ENCODE peak calls at places on chromosomes 11 and 22, in six cellular contexts. Y is transverse colon, A is lower leg skin, M is ovary, D is heart left ventricle, Z is sigmoid colon. I is an unnamed sample.
A peak's percentile ranks its signal among the peaks of the same experiment; 100 is the strongest.

GRCh38 chr11:393219-394033 is 583 bp upstream of the PKP3 start:
- DNase-seq in A (peak; percentile 77), Z (no peak), M (no peak), Y (peak; percentile 68), D (no peak), I (no peak)

GRCh38 chr11:8059571-8060011 is 21.4 kb upstream of the TUB start:
- DNase-seq in D (no peak), M (no peak), Y (no peak), A (no peak), Z (peak; percentile 67), I (peak; percentile 81)

GRCh38 chr11:99370557-99371200 is 349.9 kb downstream of the CNTN5 start:
- DNase-seq in D (peak; percentile 61), Y (no peak), A (no peak), Z (no peak), M (no peak), I (peak; percentile 55)

GRCh38 chr22:16954060-16954403 is 54.0 kb downstream of the GAB4 start:
- DNase-seq in Y (no peak), M (no peak), A (no peak), D (no peak), Z (no peak), I (no peak)

GRCh38 chr11:28223994-28224393 is 115.8 kb downstream of the METTL15 start:
- DNase-seq in Y (no peak), M (no peak), A (no peak), Z (no peak), D (no peak), I (no peak)

GRCh38 chr11:92083123-92083522 is 141.5 kb upstream of the FAT3 start:
- DNase-seq in M (no peak), Z (no peak), D (no peak), A (no peak), Y (no peak), I (no peak)

GRCh38 chr11:66258473-66258893 is 10.0 kb upstream of the RAB1B start:
- DNase-seq in Y (no peak), M (no peak), A (no peak), Z (no peak), D (no peak), I (no peak)

GRCh38 chr11:71441251-71441650 is 6.9 kb downstream of the DHCR7 start:
- DNase-seq in Z (no peak), Y (no peak), A (no peak), M (no peak), D (no peak), I (no peak)

GRCh38 chr11:126307706-126308105 is 3.8 kb downstream of the DCPS start:
- DNase-seq in A (no peak), Y (no peak), D (no peak), M (peak; percentile 48), Z (no peak), I (no peak)

GRCh38 chr11:91104237-91104636 is 881.4 kb upstream of the CHORDC1 start:
- DNase-seq in Z (no peak), D (no peak), Y (no peak), M (no peak), A (no peak), I (no peak)

GRCh38 chr11:11324090-11324489 is 29.0 kb downstream of the CSNK2A3 start:
- DNase-seq in A (no peak), M (no peak), Z (no peak), Y (no peak), D (no peak), I (no peak)

GRCh38 chr11:75087319-75088055 is 9.2 kb downstream of the OR2AT4 start:
- DNase-seq in Z (no peak), D (no peak), Y (no peak), M (no peak), A (no peak), I (no peak)

GRCh38 chr22:27820896-27821866 is 19.6 kb upstream of the MN1 start:
- DNase-seq in Y (no peak), Z (no peak), A (no peak), D (no peak), M (no peak), I (no peak)

GRCh38 chr11:132424433-132424832 is 1054.0 kb downstream of the NTM start:
- DNase-seq in Y (no peak), A (no peak), M (peak; percentile 17), D (no peak), Z (no peak), I (no peak)

GRCh38 chr11:13923716-13924650 is 38.5 kb upstream of the SPON1 start:
- DNase-seq in Z (no peak), Y (no peak), D (no peak), M (no peak), A (no peak), I (peak; percentile 17)

GRCh38 chr11:45334410-45334809 is 48.3 kb upstream of the SYT13 start:
- DNase-seq in D (no peak), Y (no peak), A (no peak), Z (no peak), M (no peak), I (no peak)

GRCh38 chr11:91199866-91200265 is 977.0 kb upstream of the CHORDC1 start:
- DNase-seq in A (no peak), Z (no peak), Y (no peak), M (no peak), D (no peak), I (no peak)

GRCh38 chr22:20463324-20464095 is 25.9 kb upstream of the SCARF2 start:
- DNase-seq in M (no peak), Z (no peak), A (no peak), D (no peak), Y (no peak), I (no peak)

GRCh38 chr11:128582496-128583366 is 4.6 kb downstream of the ETS1 start:
- DNase-seq in D (no peak), Y (no peak), Z (peak; percentile 59), A (no peak), M (no peak), I (peak; percentile 36)

GRCh38 chr11:45094958-45095690 is 51.3 kb upstream of the PRDM11 start:
- DNase-seq in D (no peak), M (no peak), A (peak; percentile 11), Y (no peak), Z (no peak), I (no peak)

GRCh38 chr11:96213500-96213899 is 129.5 kb downstream of the MAML2 start:
- DNase-seq in Y (no peak), M (no peak), Z (no peak), D (no peak), A (no peak), I (no peak)

GRCh38 chr11:10181811-10182210 is 112.2 kb downstream of the SBF2 start:
- DNase-seq in D (no peak), Z (no peak), M (no peak), Y (no peak), A (no peak), I (no peak)

GRCh38 chr11:9755561-9755960 is 91.7 kb downstream of the SWAP70 start:
- DNase-seq in Z (no peak), A (no peak), M (no peak), Y (no peak), D (no peak), I (no peak)

GRCh38 chr11:26230021-26230420 is 101.9 kb upstream of the ANO3 start:
- DNase-seq in Z (no peak), M (no peak), A (no peak), Y (no peak), D (no peak), I (no peak)

GRCh38 chr11:119339581-119340334 is 925 bp downstream of the C1QTNF5 start:
- DNase-seq in M (peak; percentile 74), Z (peak; percentile 88), Y (peak; percentile 68), A (no peak), D (peak; percentile 85), I (peak; percentile 53)

DNA sequence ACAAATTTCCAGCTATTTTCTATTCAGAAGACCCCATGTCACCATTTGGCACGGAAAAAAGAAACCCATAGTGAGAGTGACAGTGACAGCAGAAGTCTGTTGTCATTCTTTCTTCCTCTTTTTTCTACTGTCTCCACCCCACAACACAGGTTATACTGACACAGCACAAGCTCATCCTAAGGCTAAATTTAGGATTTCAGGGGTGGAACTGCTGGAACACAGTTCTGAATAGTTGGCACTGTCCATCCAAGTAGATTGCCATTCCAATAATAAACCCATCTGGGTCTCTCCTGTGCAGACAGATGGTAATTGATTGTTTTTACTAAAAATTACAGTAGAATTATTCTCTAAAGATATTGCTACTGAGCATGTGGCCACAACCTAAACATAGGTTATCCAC is 95.2 kb upstream of the C11orf87 start:
- DNase-seq in A (no peak), Z (no peak), D (no peak), Y (no peak), M (no peak), I (no peak)
- TF ChIP-seq POLR2A in A (no peak), Z (no peak), D (no peak), Y (no peak), M (no peak), I (no peak)

GRCh38 chr22:22458387-22458786 is 50.2 kb downstream of the ZNF280B start:
- DNase-seq in A (no peak), Y (no peak), Z (no peak), D (no peak), M (no peak), I (no peak)
- TF ChIP-seq CTCF in A (no peak), Y (no peak), Z (no peak), D (no peak), M (no peak), I (no peak)

DNA sequence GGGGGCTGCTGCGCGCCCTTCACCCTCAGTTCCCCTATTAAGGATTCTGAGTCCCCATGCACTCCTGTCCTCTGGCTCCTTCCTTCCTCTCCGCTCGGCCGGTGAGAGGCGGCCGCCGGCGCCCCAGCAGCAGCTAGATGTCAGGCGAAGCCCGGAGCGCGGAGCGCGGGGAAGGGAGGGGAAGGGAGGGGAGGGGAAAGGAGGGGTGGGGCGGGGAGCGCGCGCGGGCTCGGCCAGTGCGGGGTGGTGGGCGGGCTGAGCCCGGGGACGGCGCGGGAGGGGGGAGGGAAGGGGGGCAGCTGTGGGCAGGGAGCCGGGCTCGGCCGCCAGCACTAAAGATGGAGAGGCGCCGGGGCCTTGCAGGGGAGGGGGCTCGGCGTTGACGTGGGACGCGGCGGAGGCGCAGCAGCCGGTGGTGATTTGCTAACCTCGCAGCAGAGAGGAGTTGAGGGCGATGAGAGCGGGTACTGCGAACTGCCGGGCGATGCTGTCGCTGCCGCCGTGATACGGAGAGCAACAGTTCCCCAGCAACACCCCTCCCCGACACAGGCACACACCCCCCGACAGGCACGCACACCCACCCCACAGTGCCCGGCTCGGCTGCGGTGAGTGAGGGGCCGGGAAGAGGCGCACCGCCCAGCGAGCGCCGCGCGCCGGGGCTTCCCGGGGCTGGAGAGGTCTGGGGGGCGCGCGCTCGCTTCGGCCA is at the start of gene ZBTB16:
- DNase-seq in A (peak; percentile 83), M (peak; percentile 92), Y (peak; percentile 88), D (peak; percentile 92), Z (peak; percentile 98), I (peak; percentile 90)
- TF ChIP-seq POLR2A in A (no peak), M (peak; percentile 44), Y (peak; percentile 85), D (peak; percentile 98), Z (peak; percentile 90), I (peak; percentile 98)

GRCh38 chr22:46131151-46131587 is 19.2 kb upstream of the PPARA start:
- DNase-seq in A (no peak), Z (no peak), Y (no peak), M (no peak), D (no peak), I (no peak)

GRCh38 chr22:46135611-46136538 is 14.5 kb upstream of the PPARA start:
- DNase-seq in Y (no peak), A (no peak), M (no peak), Z (no peak), D (no peak), I (no peak)

GRCh38 chr22:46134111-46134705 is 16.1 kb upstream of the PPARA start:
- DNase-seq in Y (no peak), A (no peak), D (no peak), Z (no peak), M (no peak), I (no peak)

GRCh38 chr22:46132830-46133587 is 17.3 kb upstream of the PPARA start:
- DNase-seq in A (no peak), Y (no peak), Z (no peak), M (no peak), D (no peak), I (no peak)

GRCh38 chr22:46133588-46133855 is 16.8 kb upstream of the PPARA start:
- DNase-seq in A (no peak), D (no peak), Z (no peak), M (no peak), Y (no peak), I (no peak)
- TF ChIP-seq CTCF in A (no peak), D (no peak), Z (no peak), M (no peak), Y (no peak), I (no peak)

I was measured in thyroid gland.